ENCODE peak calls at places on chromosomes 6 and 20, in seven cellular contexts. W is effector memory CD4-positive, alpha-beta T cell; V is ovary; R is colonic mucosa; L is heart left ventricle; D is PC-3; X is cardiac muscle cell. C is an unnamed sample. For H3K4me1, the result is how much of the 10 kb centered on the place peaks cover.

GRCh38 chr6:37321516-37321915 is 32.3 kb upstream of the RNF8 start:
- DNase-seq in W (no peak), V (no peak), R (no peak), L (no peak), D (no peak), X (no peak), C (no peak)

GRCh38 chr6:142088858-142089216 is 43.9 kb upstream of the GJE1 start:
- DNase-seq in W (no peak), V (no peak), R (no peak), L (no peak), D (peak), X (peak), C (no peak)

GRCh38 chr6:107789361-107789760 is 34.8 kb downstream of the SCML4 start:
- DNase-seq in W (no peak), V (no peak), R (no peak), L (no peak), D (no peak), X (no peak), C (no peak)

GRCh38 chr6:123042412-123042811 is 46.4 kb downstream of the CLVS2 start:
- DNase-seq in W (no peak), V (no peak), R (no peak), L (no peak), D (no peak), X (no peak), C (no peak)

GRCh38 chr6:11830105-11830504 is 51.5 kb upstream of the ADTRP start:
- DNase-seq in W (no peak), V (no peak), R (no peak), L (no peak), D (no peak), X (no peak), C (no peak)

GRCh38 chr6:123534264-123534663 is 102.5 kb downstream of the TRDN start:
- DNase-seq in W (no peak), V (no peak), R (no peak), L (peak), D (no peak), X (no peak), C (peak)

GRCh38 chr6:24495516-24495847 is 713 bp downstream of the ALDH5A1 start:
- DNase-seq in W (no peak), V (peak), R (peak), L (peak), D (peak), X (peak), C (peak)

GRCh38 chr6:166477647-166478365 is 95.1 kb upstream of the MPC1 start:
- DNase-seq in W (no peak), V (peak), R (no peak), L (no peak), D (no peak), X (no peak), C (no peak)

GRCh38 chr6:183668-184067 is 108.6 kb upstream of the DUSP22 start:
- DNase-seq in W (no peak), V (no peak), R (no peak), L (no peak), D (no peak), X (no peak), C (no peak)

GRCh38 chr6:116111552-116112528 is 11.2 kb downstream of the NT5DC1 start:
- DNase-seq in W (no peak), V (no peak), R (peak), L (no peak), D (peak), X (peak), C (peak)

GRCh38 chr20:19794941-19795340 is 36.9 kb downstream of the RIN2 start:
- DNase-seq in W (no peak), V (no peak), R (no peak), L (no peak), D (no peak), X (no peak), C (no peak)

GRCh38 chr6:13923527-13924145 is 1.1 kb upstream of the RNF182 start:
- DNase-seq in W (no peak), V (no peak), R (no peak), L (no peak), D (peak), X (peak), C (no peak)

GRCh38 chr6:127900935-127901334 is at the start of gene THEMIS:
- DNase-seq in W (peak), V (no peak), R (no peak), L (no peak), D (no peak), X (no peak), C (no peak)

GRCh38 chr6:18405477-18406293 is 18.5 kb downstream of the RNF144B start:
- DNase-seq in W (no peak), V (no peak), R (no peak), L (no peak), D (peak), X (peak), C (no peak)

GRCh38 chr6:164124986-164125385 is 710.5 kb downstream of the QKI start:
- DNase-seq in W (no peak), V (no peak), R (no peak), L (no peak), D (peak), X (no peak), C (no peak)

GRCh38 chr6:163782436-163783003 is 368.0 kb downstream of the QKI start:
- DNase-seq in W (no peak), V (no peak), R (no peak), L (no peak), D (no peak), X (no peak), C (no peak)

GRCh38 chr6:19289408-19289967 is 547.7 kb upstream of the ID4 start:
- DNase-seq in W (no peak), V (no peak), R (no peak), L (no peak), D (peak), X (no peak), C (no peak)

GRCh38 chr6:56199956-56200355 is 47.4 kb downstream of the COL21A1 start:
- DNase-seq in W (no peak), V (no peak), R (no peak), L (no peak), D (peak), X (no peak), C (no peak)

GRCh38 chr6:150006961-150007464 is 18.3 kb downstream of the RAET1L start:
- DNase-seq in W (no peak), V (no peak), R (no peak), L (no peak), D (peak), X (peak), C (no peak)

GRCh38 chr20:49028684-49029083 is 17.4 kb upstream of the CSE1L start:
- DNase-seq in W (no peak), V (no peak), R (no peak), L (no peak), D (peak), X (peak), C (no peak)

GRCh38 chr6:158539363-158539762 is 20.5 kb upstream of the TMEM181 start:
- DNase-seq in W (no peak), V (no peak), R (peak), L (no peak), D (no peak), X (no peak), C (no peak)

GRCh38 chr6:168456907-168457771 is 16.2 kb downstream of the SMOC2 start:
- DNase-seq in W (no peak), V (no peak), R (no peak), L (no peak), D (no peak), X (no peak), C (no peak)

GRCh38 chr6:149779644-149779963 is 30.1 kb downstream of the PCMT1 start:
- DNase-seq in W (no peak), V (no peak), R (no peak), L (no peak), D (no peak), X (peak), C (no peak)

GRCh38 chr20:536426-537012 is 7.1 kb downstream of the CSNK2A1 start:
- DNase-seq in W (no peak), V (no peak), R (no peak), L (no peak), D (no peak), X (no peak), C (no peak)

GRCh38 chr6:92126983-92127382 is 1292.4 kb downstream of the EPHA7 start:
- DNase-seq in W (no peak), V (no peak), R (no peak), L (no peak), D (no peak), X (no peak), C (no peak)

GRCh38 chr20:496126-496696 is 33.9 kb upstream of the TBC1D20 start:
- DNase-seq in W (no peak), V (no peak), R (no peak), L (no peak), D (peak), X (peak), C (no peak)

GRCh38 chr20:49483018-49483705 is 694 bp upstream of the KCNB1 start:
- DNase-seq in W (no peak), V (no peak), R (no peak), L (no peak), D (no peak), X (no peak), C (no peak)

GRCh38 chr6:132867055-132867454 is 52.7 kb downstream of the RPS12 start:
- DNase-seq in W (no peak), V (no peak), R (no peak), L (no peak), D (no peak), X (peak), C (no peak)

GRCh38 chr6:131762984-131763383 is 44.8 kb upstream of the ENPP1 start:
- DNase-seq in W (no peak), V (no peak), R (no peak), L (no peak), D (no peak), X (no peak), C (no peak)

GRCh38 chr6:132231121-132231520 is 170.2 kb downstream of the MOXD1 start:
- DNase-seq in W (no peak), V (no peak), R (no peak), L (no peak), D (no peak), X (no peak), C (no peak)

GRCh38 chr20:25020345-25020744 is 27.8 kb upstream of the APMAP start:
- DNase-seq in W (no peak), V (no peak), R (no peak), L (no peak), D (no peak), X (no peak), C (no peak)

GRCh38 chr6:106608080-106608668 is 21.1 kb downstream of the RTN4IP1 start:
- DNase-seq in W (no peak), V (no peak), R (peak), L (no peak), D (peak), X (peak), C (no peak)

GRCh38 chr6:169539176-169539897 is 162.5 kb downstream of the WDR27 start:
- DNase-seq in W (no peak), V (no peak), R (no peak), L (no peak), D (no peak), X (peak), C (peak)

GRCh38 chr20:17613328-17614175 is 43.7 kb downstream of the DSTN start:
- DNase-seq in W (no peak), V (no peak), R (peak), L (no peak), D (no peak), X (no peak), C (peak)

GRCh38 chr6:110180228-110181008 is at the start of gene CDC40:
- DNase-seq in W (peak), V (peak), R (peak), L (peak), D (no peak), X (no peak), C (peak)

DNA sequence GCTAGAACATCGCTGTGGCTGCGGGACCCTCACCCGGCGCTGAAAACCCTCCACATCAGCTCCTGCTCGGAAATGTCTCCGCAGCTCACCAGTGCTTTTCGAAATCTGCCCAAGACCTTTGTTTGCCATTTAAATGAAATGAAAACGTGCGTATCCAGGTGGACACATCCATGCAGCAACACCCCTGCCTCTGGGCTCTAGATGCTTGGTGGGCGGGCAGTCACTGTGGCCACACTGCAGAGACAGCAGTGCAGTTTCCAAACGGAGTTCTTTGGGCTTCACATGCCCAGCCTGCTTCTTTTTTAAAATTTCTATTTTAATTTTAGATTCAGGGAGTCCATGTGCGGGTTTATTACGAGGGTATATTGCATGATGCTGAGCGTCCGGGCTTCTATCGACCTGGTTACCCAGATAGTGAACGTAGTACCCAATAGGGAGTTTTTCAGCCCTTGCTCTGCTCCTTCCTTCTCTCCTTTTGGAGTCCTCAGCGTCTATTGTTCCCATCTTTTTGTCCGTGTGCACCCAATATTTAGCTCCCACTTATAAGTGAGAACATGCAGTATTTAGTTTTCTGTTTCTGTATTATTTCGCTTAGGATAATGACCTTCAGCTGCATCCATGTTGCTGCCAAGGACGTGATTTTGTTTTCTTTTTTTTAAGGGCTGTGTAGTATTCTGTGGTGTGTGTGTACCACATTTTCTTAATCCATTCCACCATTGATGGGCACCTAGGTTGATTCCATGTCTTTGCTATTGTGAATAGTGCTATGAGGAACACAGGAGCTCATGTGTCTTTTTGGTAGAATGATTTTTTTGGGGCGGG is 4.8 kb upstream of the TUBB2B start:
- DNase-seq in W (no peak), V (no peak), R (no peak), L (no peak), D (no peak), X (no peak), C (no peak)
- H3K4me1 ChIP-seq in W (under half), V (under half), R (under half), L (under half), D (under half), X (under half), C (under half)

GRCh38 chr20:57393321-57394086 is 2.3 kb downstream of the RBM38 start:
- DNase-seq in W (no peak), V (peak), R (peak), L (no peak), D (no peak), X (no peak), C (peak)
- H3K4me1 ChIP-seq in W (half or more), V (under half), R (under half), L (half or more), D (under half), X (half or more), C (under half)

DNA sequence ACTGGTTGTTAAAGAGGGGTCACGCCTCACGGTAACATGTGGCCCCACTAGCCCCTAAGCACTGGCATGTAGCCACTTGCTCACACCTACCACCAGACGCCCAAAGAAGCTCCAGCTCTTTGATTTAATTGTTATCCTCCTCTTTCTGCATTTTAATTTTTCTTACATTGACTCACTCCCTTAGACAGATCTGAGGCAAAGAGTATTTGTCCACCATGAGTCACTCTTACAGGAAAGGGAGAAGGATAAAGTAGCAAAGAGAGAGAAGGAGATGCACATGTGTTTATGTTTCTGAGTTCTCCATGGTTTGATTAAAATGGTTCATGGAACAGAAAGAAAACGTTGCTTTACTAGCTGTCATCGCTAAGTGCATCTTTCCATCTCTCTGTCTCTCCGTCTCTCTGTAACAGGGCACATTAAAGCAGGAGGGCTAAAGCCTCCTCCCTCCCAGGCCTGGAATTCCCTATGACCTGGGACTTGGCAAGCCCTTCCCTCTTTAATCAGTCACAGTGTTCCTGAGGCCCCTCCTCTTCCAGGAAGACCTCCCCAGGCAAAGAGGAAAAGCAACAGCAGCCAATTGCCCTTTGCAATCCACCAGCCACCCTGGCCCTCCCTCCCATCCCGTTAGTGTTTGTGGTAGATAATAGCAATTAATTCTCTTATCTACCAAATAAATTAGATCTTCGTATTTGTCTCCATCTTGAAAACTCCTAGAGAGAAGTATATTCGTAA is 112.8 kb upstream of the TSHZ2 start:
- DNase-seq in W (no peak), V (no peak), R (no peak), L (peak), D (peak), X (peak), C (peak)
- H3K4me1 ChIP-seq in W (under half), V (under half), R (under half), L (under half), D (under half), X (under half), C (under half)

GRCh38 chr20:44521484-44522481 is at the start of gene SERINC3:
- DNase-seq in W (peak), V (peak), R (peak), L (peak), D (peak), X (peak), C (peak)

GRCh38 chr20:44513871-44514270 is 8.0 kb downstream of the SERINC3 start:
- DNase-seq in W (no peak), V (no peak), R (no peak), L (no peak), D (no peak), X (no peak), C (no peak)

GRCh38 chr20:44517454-44517853 is 4.4 kb downstream of the SERINC3 start:
- DNase-seq in W (no peak), V (no peak), R (no peak), L (no peak), D (no peak), X (no peak), C (no peak)

GRCh38 chr20:44516491-44516890 is 5.4 kb downstream of the SERINC3 start:
- DNase-seq in W (no peak), V (no peak), R (no peak), L (no peak), D (no peak), X (no peak), C (peak)
- H3K4me1 ChIP-seq in W (under half), V (under half), R (under half), L (half or more), D (under half), X (under half), C (under half)

DNA sequence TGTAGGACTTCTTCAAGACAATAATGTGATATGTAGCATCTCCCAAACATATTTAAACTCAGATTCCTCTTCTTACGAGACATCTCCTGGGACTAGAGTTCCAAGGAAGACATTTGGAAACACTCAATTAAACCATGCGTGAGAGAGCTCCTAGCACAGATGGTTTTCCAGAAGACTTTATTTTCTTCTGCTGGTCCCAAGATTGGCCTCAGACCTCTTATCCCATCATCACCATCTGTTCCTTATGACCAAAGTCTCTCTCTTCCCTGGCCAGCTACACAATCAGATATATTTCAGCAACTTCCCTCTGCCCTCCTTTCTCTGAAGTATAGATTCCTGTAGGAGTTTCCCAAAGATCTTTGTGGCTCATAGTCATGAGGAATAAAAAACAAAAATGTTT is 93.1 kb upstream of the JARID2 start:
- DNase-seq in W (no peak), V (no peak), R (no peak), L (no peak), D (no peak), X (no peak), C (no peak)
- H3K4me1 ChIP-seq in W (under half), V (under half), R (under half), L (under half), D (under half), X (under half), C (under half)

DNA sequence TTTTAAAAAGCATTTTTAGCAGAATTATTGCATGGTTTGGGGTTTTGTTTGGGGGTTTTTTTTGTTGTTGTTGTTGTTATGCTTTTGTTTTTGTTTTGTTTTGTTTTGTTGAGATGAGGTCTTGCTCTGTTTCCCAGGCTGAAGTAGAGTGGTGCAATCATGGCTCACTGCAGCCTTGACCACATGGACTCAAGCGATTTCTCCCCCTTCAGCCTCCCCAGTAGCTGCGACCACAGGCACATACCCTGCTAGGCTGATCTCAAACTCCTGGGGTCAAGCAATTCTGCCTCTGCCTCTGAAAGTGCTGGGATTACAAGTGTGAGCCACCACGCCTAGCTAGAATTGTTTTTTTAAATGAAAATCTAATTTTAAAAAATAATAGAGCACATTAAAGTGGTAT is 35.7 kb downstream of the UBR2 start:
- DNase-seq in W (no peak), V (no peak), R (no peak), L (no peak), D (no peak), X (peak), C (no peak)
- H3K4me1 ChIP-seq in W (under half), V (under half), R (under half), L (under half), D (under half), X (under half), C (under half)

GRCh38 chr6:31775633-31776263 is 1.4 kb downstream of the VWA7 start:
- DNase-seq in W (no peak), V (no peak), R (no peak), L (no peak), D (no peak), X (no peak), C (no peak)
- H3K4me1 ChIP-seq in W (under half), V (under half), R (under half), L (under half), D (under half), X (under half), C (under half)